ENCODE peak calls at places on chromosome 9, in seven cellular contexts. Y, J, T, C, R, O and H are unnamed samples.

GRCh38 chr9:129354498-129354897 is 176.4 kb upstream of the IER5L start:
- DNase-seq in R (no peak), C (no peak), T (no peak), Y (no peak), O (no peak), J (no peak), H (no peak)

GRCh38 chr9:106962105-106962504 is 99.1 kb downstream of the ZNF462 start:
- DNase-seq in C (no peak), Y (no peak), O (no peak), T (no peak), J (no peak), R (no peak), H (no peak)

GRCh38 chr9:34589656-34590375 is at the start of gene CNTFR:
- DNase-seq in O (no peak), T (peak), J (peak), C (peak), R (peak), Y (no peak), H (no peak)

GRCh38 chr9:72460342-72461312 is 60.8 kb upstream of the TMC1 start:
- DNase-seq in Y (no peak), J (no peak), R (no peak), T (no peak), C (no peak), O (no peak), H (no peak)

GRCh38 chr9:14209399-14209990 is 104.4 kb downstream of the NFIB start:
- DNase-seq in O (no peak), C (no peak), J (no peak), R (peak), Y (no peak), T (no peak), H (no peak)

GRCh38 chr9:127225747-127226646 is 38.6 kb upstream of the GARNL3 start:
- DNase-seq in R (no peak), O (peak), Y (no peak), J (no peak), T (no peak), C (peak), H (no peak)

GRCh38 chr9:100084734-100085133 is 14.1 kb downstream of the ERP44 start:
- DNase-seq in C (no peak), R (no peak), J (no peak), T (no peak), Y (no peak), O (no peak), H (peak)

GRCh38 chr9:20117985-20118384 is 329.1 kb upstream of the SLC24A2 start:
- DNase-seq in O (no peak), R (no peak), Y (no peak), J (no peak), T (no peak), C (no peak), H (no peak)

GRCh38 chr9:116763665-116764064 is 76.6 kb downstream of the TRIM32 start:
- DNase-seq in T (no peak), R (no peak), O (no peak), Y (no peak), J (no peak), C (no peak), H (no peak)

GRCh38 chr9:134326754-134327526 is 685 bp downstream of the RXRA start:
- DNase-seq in J (peak), Y (no peak), O (no peak), C (no peak), R (peak), T (no peak), H (peak)

GRCh38 chr9:104826109-104826775 is 62.3 kb downstream of the NIPSNAP3B start:
- DNase-seq in C (no peak), J (no peak), R (no peak), Y (no peak), O (no peak), T (no peak), H (no peak)

GRCh38 chr9:125659954-125660353 is 47.1 kb downstream of the MAPKAP1 start:
- DNase-seq in J (no peak), T (no peak), C (no peak), Y (no peak), O (peak), R (no peak), H (no peak)

GRCh38 chr9:38038307-38039089 is 30.5 kb downstream of the SHB start:
- DNase-seq in Y (no peak), R (no peak), O (peak), J (no peak), T (no peak), C (no peak), H (peak)

GRCh38 chr9:73269430-73270101 is 117.9 kb downstream of the ANXA1 start:
- DNase-seq in Y (no peak), T (no peak), O (peak), R (no peak), J (no peak), C (no peak), H (peak)

GRCh38 chr9:120917989-120918630 is 8.5 kb downstream of the TRAF1 start:
- DNase-seq in J (no peak), C (no peak), T (no peak), O (no peak), R (no peak), Y (no peak), H (no peak)

GRCh38 chr9:109568089-109568488 is 70.0 kb upstream of the PTPN3 start:
- DNase-seq in J (no peak), R (no peak), O (no peak), C (no peak), Y (no peak), T (no peak), H (no peak)

GRCh38 chr9:133115604-133116345 is 5.3 kb downstream of the RALGDS start:
- DNase-seq in C (no peak), J (no peak), Y (no peak), T (no peak), R (no peak), O (no peak), H (no peak)

GRCh38 chr9:33263936-33264472 is 504 bp downstream of the BAG1 start:
- DNase-seq in J (no peak), O (no peak), R (peak), C (peak), Y (no peak), T (peak), H (peak)

GRCh38 chr9:129617167-129617566 is 3.7 kb downstream of the C9orf50 start:
- DNase-seq in Y (peak), T (no peak), J (peak), R (no peak), O (peak), C (no peak), H (no peak)

GRCh38 chr9:136337416-136338395 is 10.4 kb downstream of the GPSM1 start:
- DNase-seq in C (no peak), O (no peak), J (no peak), R (no peak), Y (no peak), T (no peak), H (no peak)

GRCh38 chr9:112074250-112075008 is 100.7 kb downstream of the SUSD1 start:
- DNase-seq in R (peak), Y (peak), O (peak), C (peak), T (peak), J (peak), H (peak)

GRCh38 chr9:92718086-92719001 is 46.3 kb downstream of the BICD2 start:
- DNase-seq in C (no peak), O (no peak), R (no peak), J (peak), T (no peak), Y (no peak), H (no peak)

GRCh38 chr9:100324594-100325200 is 28.0 kb downstream of the TEX10 start:
- DNase-seq in T (no peak), Y (no peak), J (no peak), O (no peak), R (peak), C (peak), H (peak)

GRCh38 chr9:93354451-93354850 is 97.0 kb upstream of the FAM120A start:
- DNase-seq in R (no peak), C (no peak), Y (no peak), T (no peak), O (no peak), J (no peak), H (no peak)

GRCh38 chr9:3585616-3586015 is 59.8 kb upstream of the RFX3 start:
- DNase-seq in O (no peak), C (no peak), Y (no peak), R (no peak), J (no peak), T (no peak), H (no peak)

GRCh38 chr9:105760053-105760452 is 65.7 kb downstream of the TMEM38B start:
- DNase-seq in C (no peak), R (no peak), J (no peak), T (no peak), O (no peak), Y (no peak), H (peak)

GRCh38 chr9:38062498-38063362 is 6.3 kb downstream of the SHB start:
- DNase-seq in Y (no peak), J (no peak), R (no peak), O (peak), T (no peak), C (no peak), H (peak)

GRCh38 chr9:109779711-109780452 is at the start of gene PALM2AKAP2:
- DNase-seq in R (peak), O (peak), Y (peak), C (peak), T (peak), J (peak), H (peak)

GRCh38 chr9:127778280-127779135 is at the start of gene SH2D3C:
- DNase-seq in J (no peak), O (no peak), T (no peak), R (no peak), C (no peak), Y (no peak), H (peak)